ENCODE peak calls at places on chromosomes 13 and 19, in four cellular contexts. One of them, this sample, is unnamed.

GRCh38 chr13:37617162-37617561 is 18.6 kb upstream of the POSTN start:
- DNase-seq in HepG2: no peak
- DNase-seq in K562: no peak
- DNase-seq in GM12878: no peak
- DNase-seq in this sample: no peak

GRCh38 chr19:51798958-51799310 is 4.0 kb downstream of the FPR3 start:
- DNase-seq in GM12878: no peak
- DNase-seq in K562: no peak
- DNase-seq in HepG2: no peak
- DNase-seq in this sample: no peak

GRCh38 chr13:43411211-43411610 is 375.6 kb downstream of the ENOX1 start:
- DNase-seq in K562: no peak
- DNase-seq in HepG2: no peak
- DNase-seq in GM12878: no peak
- DNase-seq in this sample: no peak

GRCh38 chr19:40433391-40434216 is 7.8 kb upstream of the SERTAD1 start:
- DNase-seq in K562: peak; percentile 93
- DNase-seq in GM12878: no peak
- DNase-seq in HepG2: peak; percentile 78
- DNase-seq in this sample: no peak

GRCh38 chr19:23787106-23787505 is 28.4 kb upstream of the ZNF681 start:
- DNase-seq in K562: no peak
- DNase-seq in HepG2: no peak
- DNase-seq in GM12878: no peak
- DNase-seq in this sample: no peak

GRCh38 chr19:45767881-45768643 is 990 bp downstream of the SIX5 start:
- DNase-seq in HepG2: peak; percentile 41
- DNase-seq in K562: peak; percentile 41
- DNase-seq in GM12878: no peak
- DNase-seq in this sample: peak; percentile 79

GRCh38 chr19:4197625-4198466 is 15.4 kb downstream of the ANKRD24 start:
- DNase-seq in HepG2: no peak
- DNase-seq in GM12878: no peak
- DNase-seq in K562: peak; percentile 51
- DNase-seq in this sample: peak; percentile 80

GRCh38 chr13:75549262-75550158 is at the start of gene UCHL3:
- DNase-seq in K562: peak; percentile 94
- DNase-seq in HepG2: peak; percentile 93
- DNase-seq in GM12878: peak; percentile 89
- DNase-seq in this sample: peak; percentile 98

GRCh38 chr19:18349524-18350128 is 9.2 kb downstream of the PGPEP1 start:
- DNase-seq in GM12878: no peak
- DNase-seq in HepG2: peak; percentile 40
- DNase-seq in K562: peak; percentile 73
- DNase-seq in this sample: no peak

GRCh38 chr13:83449666-83450395 is 432.4 kb downstream of the SLITRK1 start:
- DNase-seq in HepG2: no peak
- DNase-seq in K562: no peak
- DNase-seq in GM12878: no peak
- DNase-seq in this sample: no peak

GRCh38 chr13:21242236-21242635 is 65.8 kb downstream of the MRPL57 start:
- DNase-seq in GM12878: no peak
- DNase-seq in HepG2: peak; percentile 16
- DNase-seq in K562: no peak
- DNase-seq in this sample: peak; percentile 63

GRCh38 chr13:34039678-34040077 is 221.7 kb downstream of the RFC3 start:
- DNase-seq in HepG2: no peak
- DNase-seq in K562: no peak
- DNase-seq in GM12878: no peak
- DNase-seq in this sample: no peak

GRCh38 chr13:34040863-34041262 is 222.9 kb downstream of the RFC3 start:
- DNase-seq in K562: no peak
- DNase-seq in HepG2: no peak
- DNase-seq in GM12878: no peak
- DNase-seq in this sample: no peak

GRCh38 chr13:34037636-34038325 is 219.8 kb downstream of the RFC3 start:
- DNase-seq in K562: no peak
- DNase-seq in GM12878: no peak
- DNase-seq in HepG2: no peak
- DNase-seq in this sample: no peak

GRCh38 chr13:34035676-34036325 is 217.9 kb downstream of the RFC3 start:
- DNase-seq in HepG2: peak; percentile 57
- DNase-seq in K562: no peak
- DNase-seq in GM12878: no peak
- DNase-seq in this sample: no peak

DNA sequence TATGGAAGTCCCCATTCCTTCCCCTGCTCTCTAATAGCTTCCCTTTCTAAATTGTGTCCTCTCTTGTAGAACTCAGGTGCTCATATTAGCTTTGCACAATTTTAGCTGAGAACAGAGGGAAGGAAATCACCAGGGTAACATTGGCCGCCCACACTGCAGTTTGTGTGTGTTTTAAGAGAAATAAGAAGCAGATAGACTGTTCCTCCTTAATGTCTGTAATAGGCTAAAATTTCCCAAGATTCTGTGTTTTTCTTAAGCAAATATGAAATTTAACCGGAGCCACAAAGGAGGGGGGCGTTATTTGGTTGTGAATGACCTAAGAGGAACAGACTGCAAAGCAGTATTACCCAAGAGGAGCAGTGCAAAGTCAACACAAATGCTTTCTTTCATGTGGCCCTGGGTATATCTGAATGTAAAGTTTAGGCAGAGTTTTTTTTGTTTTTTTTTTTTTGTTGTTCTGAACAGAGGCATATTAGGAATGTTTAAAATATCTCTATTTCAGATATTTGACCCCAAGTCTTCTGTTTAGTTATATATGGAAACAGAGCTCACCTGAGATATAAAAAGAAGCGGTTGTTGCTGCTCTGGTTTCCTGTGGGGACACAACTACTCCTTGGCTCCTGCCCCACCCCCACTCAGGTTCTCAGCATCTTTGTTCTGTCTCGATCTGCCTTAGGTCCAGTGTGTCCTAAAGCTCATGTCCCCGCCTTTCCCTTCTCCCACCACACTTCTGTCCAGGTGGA is 220.5 kb downstream of the RFC3 start:
- DNase-seq in HepG2: peak; percentile 77
- DNase-seq in GM12878: peak; percentile 16
- DNase-seq in K562: no peak
- DNase-seq in this sample: no peak
- TF ChIP-seq BRCA1 in HepG2: no peak
- TF ChIP-seq BRCA1 in GM12878: no peak
- TF ChIP-seq BRCA1 in K562: no peak
- TF ChIP-seq BRCA1 in this sample: no peak

GRCh38 chr19:3110126-3110825 is 16.1 kb downstream of the GNA11 start:
- DNase-seq in HepG2: no peak
- DNase-seq in K562: no peak
- DNase-seq in GM12878: no peak
- DNase-seq in this sample: no peak

GRCh38 chr19:3106509-3107141 is 12.5 kb downstream of the GNA11 start:
- DNase-seq in GM12878: no peak
- DNase-seq in HepG2: no peak
- DNase-seq in K562: no peak
- DNase-seq in this sample: no peak

GRCh38 chr19:3107658-3108057 is 13.5 kb downstream of the GNA11 start:
- DNase-seq in HepG2: no peak
- DNase-seq in GM12878: no peak
- DNase-seq in K562: no peak
- DNase-seq in this sample: no peak

GRCh38 chr19:3109491-3109890 is 15.3 kb downstream of the GNA11 start:
- DNase-seq in GM12878: no peak
- DNase-seq in K562: no peak
- DNase-seq in HepG2: no peak
- DNase-seq in this sample: no peak

DNA sequence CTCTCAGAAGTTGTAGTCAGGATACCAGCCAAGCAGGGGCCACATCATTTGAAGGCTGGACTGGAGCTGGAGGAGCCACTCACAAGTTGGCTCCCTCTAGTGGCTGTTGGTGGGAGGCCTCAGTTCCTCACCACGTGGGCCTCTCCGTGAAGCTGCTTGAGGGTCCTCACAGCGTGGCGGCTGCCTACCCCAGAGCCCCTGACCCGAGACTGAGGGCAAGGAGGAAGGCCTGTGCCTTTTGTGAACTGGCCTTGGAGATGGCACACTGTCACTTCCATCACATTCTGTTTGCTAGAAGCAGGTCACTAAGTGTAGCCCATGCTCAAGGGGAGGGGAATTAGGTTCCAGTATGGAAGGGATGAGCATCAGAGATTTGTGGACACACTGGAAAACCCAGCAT is 14.6 kb downstream of the GNA11 start:
- DNase-seq in K562: peak; percentile 64
- DNase-seq in HepG2: peak; percentile 52
- DNase-seq in GM12878: no peak
- DNase-seq in this sample: peak; percentile 61
- TF ChIP-seq BRCA1 in K562: no peak
- TF ChIP-seq BRCA1 in HepG2: no peak
- TF ChIP-seq BRCA1 in GM12878: no peak
- TF ChIP-seq BRCA1 in this sample: no peak

GRCh38 chr19:55259540-55260210 is 858 bp upstream of the PPP6R1 start:
- DNase-seq in GM12878: no peak
- DNase-seq in K562: no peak
- DNase-seq in HepG2: no peak
- DNase-seq in this sample: no peak
- TF ChIP-seq BRCA1 in GM12878: no peak
- TF ChIP-seq BRCA1 in K562: no peak
- TF ChIP-seq BRCA1 in HepG2: peak; percentile 12
- TF ChIP-seq BRCA1 in this sample: no peak

GRCh38 chr19:48510421-48511268 is 990 bp downstream of the LMTK3 start:
- DNase-seq in GM12878: no peak
- DNase-seq in K562: peak; percentile 67
- DNase-seq in HepG2: no peak
- DNase-seq in this sample: peak; percentile 94

GRCh38 chr19:48513289-48514122 is 1.9 kb upstream of the LMTK3 start:
- DNase-seq in GM12878: no peak
- DNase-seq in HepG2: peak; percentile 58
- DNase-seq in K562: peak; percentile 70
- DNase-seq in this sample: no peak

GRCh38 chr19:48512504-48513288 is 1.1 kb upstream of the LMTK3 start:
- DNase-seq in HepG2: no peak
- DNase-seq in K562: no peak
- DNase-seq in GM12878: no peak
- DNase-seq in this sample: no peak

GRCh38 chr19:48511321-48511731 is 309 bp downstream of the LMTK3 start:
- DNase-seq in HepG2: no peak
- DNase-seq in K562: no peak
- DNase-seq in GM12878: no peak
- DNase-seq in this sample: no peak

DNA sequence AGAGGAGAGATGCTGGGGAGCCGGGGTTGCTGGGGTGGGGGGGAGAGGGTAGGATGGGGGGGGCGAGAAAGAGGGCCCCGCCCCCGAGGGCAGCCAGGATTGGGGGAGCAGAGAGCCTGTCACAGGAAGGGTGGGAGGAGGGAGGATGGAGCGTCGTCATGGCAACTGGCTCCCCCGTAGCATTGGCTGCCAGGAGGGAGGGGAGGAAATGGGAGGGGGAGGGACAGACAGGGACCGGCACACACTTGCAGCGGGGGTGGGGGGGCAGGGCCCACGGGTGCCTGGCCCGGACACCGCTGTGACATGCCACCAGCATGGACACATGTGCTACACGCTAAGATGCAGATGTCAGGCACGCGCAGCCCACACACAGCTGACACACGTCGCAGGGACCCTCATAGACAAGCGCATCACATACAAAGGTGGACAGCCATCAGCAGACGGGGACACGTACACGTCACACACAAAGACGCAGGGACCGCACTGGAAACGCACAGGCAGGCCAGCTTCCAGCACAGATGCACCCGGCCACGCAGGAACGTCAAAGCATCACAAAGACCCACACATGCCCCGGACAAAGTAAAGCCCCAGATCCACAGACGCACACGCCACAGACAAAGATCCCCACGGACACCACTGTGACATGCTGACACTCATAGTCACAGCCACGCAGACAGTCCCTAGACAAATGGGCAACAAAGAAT is at the start of gene LMTK3:
- DNase-seq in HepG2: no peak
- DNase-seq in GM12878: no peak
- DNase-seq in K562: peak; percentile 88
- DNase-seq in this sample: peak; percentile 82
- TF ChIP-seq BRCA1 in HepG2: no peak
- TF ChIP-seq BRCA1 in GM12878: no peak
- TF ChIP-seq BRCA1 in K562: no peak
- TF ChIP-seq BRCA1 in this sample: no peak

GRCh38 chr13:23609414-23610186 is 39.4 kb downstream of the TNFRSF19 start:
- DNase-seq in GM12878: no peak
- DNase-seq in HepG2: no peak
- DNase-seq in K562: no peak
- DNase-seq in this sample: no peak

GRCh38 chr13:23612182-23612581 is 42.0 kb downstream of the TNFRSF19 start:
- DNase-seq in HepG2: no peak
- DNase-seq in GM12878: no peak
- DNase-seq in K562: no peak
- DNase-seq in this sample: no peak

GRCh38 chr13:23610966-23611486 is 40.8 kb downstream of the TNFRSF19 start:
- DNase-seq in GM12878: no peak
- DNase-seq in K562: no peak
- DNase-seq in HepG2: no peak
- DNase-seq in this sample: no peak

GRCh38 chr13:23608704-23609413 is 38.6 kb downstream of the TNFRSF19 start:
- DNase-seq in HepG2: peak; percentile 32
- DNase-seq in K562: no peak
- DNase-seq in GM12878: no peak
- DNase-seq in this sample: no peak

GRCh38 chr13:23610187-23610576 is 40.0 kb downstream of the TNFRSF19 start:
- DNase-seq in K562: no peak
- DNase-seq in HepG2: peak; percentile 76
- DNase-seq in GM12878: no peak
- DNase-seq in this sample: no peak
- TF ChIP-seq BRCA1 in K562: no peak
- TF ChIP-seq BRCA1 in HepG2: no peak
- TF ChIP-seq BRCA1 in GM12878: no peak
- TF ChIP-seq BRCA1 in this sample: no peak

DNA sequence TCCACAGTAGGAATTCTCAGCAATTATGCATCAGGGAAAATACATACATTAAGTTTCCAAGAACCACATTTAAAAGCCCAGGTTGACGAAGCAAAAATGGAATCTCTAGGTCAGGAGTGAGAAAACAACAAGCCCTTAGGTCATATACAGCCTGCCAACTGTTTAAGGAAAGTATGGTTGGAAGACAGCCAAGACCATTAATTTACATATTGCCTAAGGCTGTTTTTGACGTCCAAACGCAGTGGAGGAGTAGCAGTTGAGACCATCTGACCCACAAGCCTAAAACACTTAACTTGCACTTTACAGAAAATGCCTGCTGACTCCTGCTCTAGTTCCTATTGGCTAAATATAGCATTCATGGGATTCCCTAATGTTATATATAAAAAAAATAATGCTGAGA is 299.0 kb downstream of the ITGBL1 start:
- DNase-seq in GM12878: no peak
- DNase-seq in HepG2: no peak
- DNase-seq in K562: no peak
- DNase-seq in this sample: no peak
- TF ChIP-seq BRCA1 in GM12878: no peak
- TF ChIP-seq BRCA1 in HepG2: no peak
- TF ChIP-seq BRCA1 in K562: no peak
- TF ChIP-seq BRCA1 in this sample: no peak